ENCODE peak calls at places on chromosomes 5 and 9, in five cellular contexts. One of them, this sample, is unnamed.

GRCh38 chr5:71778678-71779276 is 59.7 kb downstream of the CARTPT start:
- DNase-seq in astrocyte of the spinal cord: peak
- DNase-seq in dorsolateral prefrontal cortex: no peak
- DNase-seq in nucleus accumbens: no peak
- DNase-seq in activated CD4-positive, alpha-beta T cell treated with anti-CD3 and anti-CD28 coated beads, Interleukin-2, amount 50 U/mL, for 1 hour: no peak
- DNase-seq in this sample: no peak

GRCh38 chr9:83472221-83472665 is 66.0 kb downstream of the FRMD3 start:
- DNase-seq in astrocyte of the spinal cord: peak
- DNase-seq in dorsolateral prefrontal cortex: no peak
- DNase-seq in nucleus accumbens: no peak
- DNase-seq in activated CD4-positive, alpha-beta T cell treated with anti-CD3 and anti-CD28 coated beads, Interleukin-2, amount 50 U/mL, for 1 hour: no peak
- DNase-seq in this sample: no peak

GRCh38 chr5:117638581-117638980 is 1064.0 kb upstream of the SEMA6A start:
- DNase-seq in astrocyte of the spinal cord: no peak
- DNase-seq in dorsolateral prefrontal cortex: no peak
- DNase-seq in nucleus accumbens: no peak
- DNase-seq in activated CD4-positive, alpha-beta T cell treated with anti-CD3 and anti-CD28 coated beads, Interleukin-2, amount 50 U/mL, for 1 hour: no peak
- DNase-seq in this sample: no peak

GRCh38 chr5:77272206-77272605 is 61.7 kb downstream of the PDE8B start:
- DNase-seq in astrocyte of the spinal cord: no peak
- DNase-seq in dorsolateral prefrontal cortex: no peak
- DNase-seq in nucleus accumbens: no peak
- DNase-seq in activated CD4-positive, alpha-beta T cell treated with anti-CD3 and anti-CD28 coated beads, Interleukin-2, amount 50 U/mL, for 1 hour: no peak
- DNase-seq in this sample: no peak

GRCh38 chr9:77158772-77159513 is 18.4 kb upstream of the VPS13A start:
- DNase-seq in astrocyte of the spinal cord: peak
- DNase-seq in dorsolateral prefrontal cortex: no peak
- DNase-seq in nucleus accumbens: no peak
- DNase-seq in activated CD4-positive, alpha-beta T cell treated with anti-CD3 and anti-CD28 coated beads, Interleukin-2, amount 50 U/mL, for 1 hour: no peak
- DNase-seq in this sample: no peak

GRCh38 chr9:105142406-105143092 is 101.9 kb upstream of the SLC44A1 start:
- DNase-seq in astrocyte of the spinal cord: peak
- DNase-seq in dorsolateral prefrontal cortex: no peak
- DNase-seq in nucleus accumbens: no peak
- DNase-seq in activated CD4-positive, alpha-beta T cell treated with anti-CD3 and anti-CD28 coated beads, Interleukin-2, amount 50 U/mL, for 1 hour: no peak
- DNase-seq in this sample: no peak

GRCh38 chr9:87606921-87607521 is 109.4 kb downstream of the DAPK1 start:
- DNase-seq in astrocyte of the spinal cord: peak
- DNase-seq in dorsolateral prefrontal cortex: no peak
- DNase-seq in nucleus accumbens: no peak
- DNase-seq in activated CD4-positive, alpha-beta T cell treated with anti-CD3 and anti-CD28 coated beads, Interleukin-2, amount 50 U/mL, for 1 hour: no peak
- DNase-seq in this sample: no peak

GRCh38 chr9:38643456-38644173 is 23.2 kb upstream of the ANKRD18A start:
- DNase-seq in astrocyte of the spinal cord: no peak
- DNase-seq in dorsolateral prefrontal cortex: no peak
- DNase-seq in nucleus accumbens: no peak
- DNase-seq in activated CD4-positive, alpha-beta T cell treated with anti-CD3 and anti-CD28 coated beads, Interleukin-2, amount 50 U/mL, for 1 hour: no peak
- DNase-seq in this sample: no peak

GRCh38 chr5:148206620-148207019 is 3.8 kb downstream of the SPINK6 start:
- DNase-seq in astrocyte of the spinal cord: no peak
- DNase-seq in dorsolateral prefrontal cortex: no peak
- DNase-seq in nucleus accumbens: no peak
- DNase-seq in activated CD4-positive, alpha-beta T cell treated with anti-CD3 and anti-CD28 coated beads, Interleukin-2, amount 50 U/mL, for 1 hour: no peak
- DNase-seq in this sample: no peak

GRCh38 chr5:108380531-108381021 is 1.3 kb downstream of the FBXL17 start:
- DNase-seq in astrocyte of the spinal cord: peak
- DNase-seq in dorsolateral prefrontal cortex: no peak
- DNase-seq in nucleus accumbens: peak
- DNase-seq in activated CD4-positive, alpha-beta T cell treated with anti-CD3 and anti-CD28 coated beads, Interleukin-2, amount 50 U/mL, for 1 hour: peak
- DNase-seq in this sample: peak

GRCh38 chr5:83401775-83402174 is 69.8 kb upstream of the VCAN start:
- DNase-seq in astrocyte of the spinal cord: no peak
- DNase-seq in dorsolateral prefrontal cortex: no peak
- DNase-seq in nucleus accumbens: no peak
- DNase-seq in activated CD4-positive, alpha-beta T cell treated with anti-CD3 and anti-CD28 coated beads, Interleukin-2, amount 50 U/mL, for 1 hour: no peak
- DNase-seq in this sample: no peak

GRCh38 chr5:163571755-163572154 is 66.3 kb downstream of the MAT2B start:
- DNase-seq in astrocyte of the spinal cord: peak
- DNase-seq in dorsolateral prefrontal cortex: no peak
- DNase-seq in nucleus accumbens: no peak
- DNase-seq in activated CD4-positive, alpha-beta T cell treated with anti-CD3 and anti-CD28 coated beads, Interleukin-2, amount 50 U/mL, for 1 hour: no peak
- DNase-seq in this sample: no peak

GRCh38 chr9:89493671-89494070 is 4.2 kb downstream of the SEMA4D start:
- DNase-seq in astrocyte of the spinal cord: no peak
- DNase-seq in dorsolateral prefrontal cortex: no peak
- DNase-seq in nucleus accumbens: no peak
- DNase-seq in activated CD4-positive, alpha-beta T cell treated with anti-CD3 and anti-CD28 coated beads, Interleukin-2, amount 50 U/mL, for 1 hour: no peak
- DNase-seq in this sample: no peak

GRCh38 chr9:27182421-27182820 is 73.4 kb downstream of the TEK start:
- DNase-seq in astrocyte of the spinal cord: no peak
- DNase-seq in dorsolateral prefrontal cortex: no peak
- DNase-seq in nucleus accumbens: no peak
- DNase-seq in activated CD4-positive, alpha-beta T cell treated with anti-CD3 and anti-CD28 coated beads, Interleukin-2, amount 50 U/mL, for 1 hour: no peak
- DNase-seq in this sample: no peak

GRCh38 chr9:116706310-116707290 is 19.5 kb downstream of the TRIM32 start:
- DNase-seq in astrocyte of the spinal cord: no peak
- DNase-seq in dorsolateral prefrontal cortex: no peak
- DNase-seq in nucleus accumbens: no peak
- DNase-seq in activated CD4-positive, alpha-beta T cell treated with anti-CD3 and anti-CD28 coated beads, Interleukin-2, amount 50 U/mL, for 1 hour: no peak
- DNase-seq in this sample: no peak

GRCh38 chr9:136840877-136841645 is 1.2 kb upstream of the AJM1 start:
- DNase-seq in astrocyte of the spinal cord: peak
- DNase-seq in dorsolateral prefrontal cortex: peak
- DNase-seq in nucleus accumbens: peak
- DNase-seq in activated CD4-positive, alpha-beta T cell treated with anti-CD3 and anti-CD28 coated beads, Interleukin-2, amount 50 U/mL, for 1 hour: no peak
- DNase-seq in this sample: no peak

GRCh38 chr5:93632327-93632726 is 49.3 kb downstream of the NR2F1 start:
- DNase-seq in astrocyte of the spinal cord: no peak
- DNase-seq in dorsolateral prefrontal cortex: no peak
- DNase-seq in nucleus accumbens: no peak
- DNase-seq in activated CD4-positive, alpha-beta T cell treated with anti-CD3 and anti-CD28 coated beads, Interleukin-2, amount 50 U/mL, for 1 hour: no peak
- DNase-seq in this sample: no peak

GRCh38 chr9:131478421-131478868 is 24.3 kb upstream of the POMT1 start:
- DNase-seq in astrocyte of the spinal cord: peak
- DNase-seq in dorsolateral prefrontal cortex: no peak
- DNase-seq in nucleus accumbens: no peak
- DNase-seq in activated CD4-positive, alpha-beta T cell treated with anti-CD3 and anti-CD28 coated beads, Interleukin-2, amount 50 U/mL, for 1 hour: peak
- DNase-seq in this sample: peak

GRCh38 chr5:39360483-39361071 is 3.7 kb downstream of the C9 start:
- DNase-seq in astrocyte of the spinal cord: no peak
- DNase-seq in dorsolateral prefrontal cortex: no peak
- DNase-seq in nucleus accumbens: no peak
- DNase-seq in activated CD4-positive, alpha-beta T cell treated with anti-CD3 and anti-CD28 coated beads, Interleukin-2, amount 50 U/mL, for 1 hour: no peak
- DNase-seq in this sample: no peak

GRCh38 chr5:132363431-132364112 is 5.9 kb upstream of the SLC22A5 start:
- DNase-seq in astrocyte of the spinal cord: peak
- DNase-seq in dorsolateral prefrontal cortex: no peak
- DNase-seq in nucleus accumbens: no peak
- DNase-seq in activated CD4-positive, alpha-beta T cell treated with anti-CD3 and anti-CD28 coated beads, Interleukin-2, amount 50 U/mL, for 1 hour: no peak
- DNase-seq in this sample: no peak

GRCh38 chr9:133534346-133535284 is at the start of gene ADAMTSL2:
- DNase-seq in astrocyte of the spinal cord: peak
- DNase-seq in dorsolateral prefrontal cortex: peak
- DNase-seq in nucleus accumbens: no peak
- DNase-seq in activated CD4-positive, alpha-beta T cell treated with anti-CD3 and anti-CD28 coated beads, Interleukin-2, amount 50 U/mL, for 1 hour: peak
- DNase-seq in this sample: no peak

GRCh38 chr9:89444212-89444611 is 53.7 kb downstream of the SEMA4D start:
- DNase-seq in astrocyte of the spinal cord: no peak
- DNase-seq in dorsolateral prefrontal cortex: no peak
- DNase-seq in nucleus accumbens: no peak
- DNase-seq in activated CD4-positive, alpha-beta T cell treated with anti-CD3 and anti-CD28 coated beads, Interleukin-2, amount 50 U/mL, for 1 hour: peak
- DNase-seq in this sample: peak

GRCh38 chr9:133323211-133323610 is 12.8 kb downstream of the SURF6 start:
- DNase-seq in astrocyte of the spinal cord: no peak
- DNase-seq in dorsolateral prefrontal cortex: no peak
- DNase-seq in nucleus accumbens: no peak
- DNase-seq in activated CD4-positive, alpha-beta T cell treated with anti-CD3 and anti-CD28 coated beads, Interleukin-2, amount 50 U/mL, for 1 hour: no peak
- DNase-seq in this sample: no peak

GRCh38 chr5:139282195-139282557 is 11.4 kb upstream of the MATR3 start:
- DNase-seq in astrocyte of the spinal cord: peak
- DNase-seq in dorsolateral prefrontal cortex: no peak
- DNase-seq in nucleus accumbens: no peak
- DNase-seq in activated CD4-positive, alpha-beta T cell treated with anti-CD3 and anti-CD28 coated beads, Interleukin-2, amount 50 U/mL, for 1 hour: no peak
- DNase-seq in this sample: no peak

GRCh38 chr9:34145165-34145564 is 18.7 kb upstream of the DCAF12 start:
- DNase-seq in astrocyte of the spinal cord: no peak
- DNase-seq in dorsolateral prefrontal cortex: no peak
- DNase-seq in nucleus accumbens: no peak
- DNase-seq in activated CD4-positive, alpha-beta T cell treated with anti-CD3 and anti-CD28 coated beads, Interleukin-2, amount 50 U/mL, for 1 hour: no peak
- DNase-seq in this sample: no peak

GRCh38 chr5:31607546-31607945 is 31.4 kb upstream of the PDZD2 start:
- DNase-seq in astrocyte of the spinal cord: no peak
- DNase-seq in dorsolateral prefrontal cortex: no peak
- DNase-seq in nucleus accumbens: no peak
- DNase-seq in activated CD4-positive, alpha-beta T cell treated with anti-CD3 and anti-CD28 coated beads, Interleukin-2, amount 50 U/mL, for 1 hour: no peak
- DNase-seq in this sample: no peak

GRCh38 chr9:91954841-91955471 is 4.9 kb upstream of the ROR2 start:
- DNase-seq in astrocyte of the spinal cord: peak
- DNase-seq in dorsolateral prefrontal cortex: no peak
- DNase-seq in nucleus accumbens: no peak
- DNase-seq in activated CD4-positive, alpha-beta T cell treated with anti-CD3 and anti-CD28 coated beads, Interleukin-2, amount 50 U/mL, for 1 hour: no peak
- DNase-seq in this sample: no peak

GRCh38 chr9:120348951-120349429 is 231.0 kb downstream of the CDK5RAP2 start:
- DNase-seq in astrocyte of the spinal cord: peak
- DNase-seq in dorsolateral prefrontal cortex: no peak
- DNase-seq in nucleus accumbens: peak
- DNase-seq in activated CD4-positive, alpha-beta T cell treated with anti-CD3 and anti-CD28 coated beads, Interleukin-2, amount 50 U/mL, for 1 hour: no peak
- DNase-seq in this sample: no peak

GRCh38 chr5:125053179-125053578 is 306.7 kb upstream of the ZNF608 start:
- DNase-seq in astrocyte of the spinal cord: no peak
- DNase-seq in dorsolateral prefrontal cortex: no peak
- DNase-seq in nucleus accumbens: no peak
- DNase-seq in activated CD4-positive, alpha-beta T cell treated with anti-CD3 and anti-CD28 coated beads, Interleukin-2, amount 50 U/mL, for 1 hour: no peak
- DNase-seq in this sample: no peak

This sample was measured in CD8-positive, alpha-beta memory T cell.